ENCODE peak calls at places on chromosomes 1 and 21, in six cellular contexts. E is lower lobe of right lung, Z is GM23248, J is heart left ventricle, U is stomach, N is transverse colon. L is an unnamed sample. For H3K9me3, the result is how much of the 10 kb centered on the place peaks cover.

GRCh38 chr1:6621429-6622391 is 3.0 kb upstream of the THAP3 start:
- DNase-seq in E (no peak), U (no peak), J (no peak), N (no peak), Z (no peak), L (no peak)

GRCh38 chr1:9009438-9010366 is 16.5 kb downstream of the SLC2A7 start:
- DNase-seq in Z (peak), J (no peak), U (peak), E (no peak), N (peak), L (peak)

GRCh38 chr1:53572061-53572801 is 113.0 kb downstream of the DMRTB1 start:
- DNase-seq in Z (peak), N (peak), U (no peak), E (no peak), J (no peak), L (peak)

GRCh38 chr1:205642679-205643307 is 11.0 kb upstream of the ELK4 start:
- DNase-seq in N (no peak), U (no peak), Z (no peak), J (no peak), E (no peak), L (no peak)

GRCh38 chr1:61083014-61083798 is 845 bp downstream of the NFIA start:
- DNase-seq in J (peak), E (peak), N (peak), U (peak), Z (peak), L (peak)

GRCh38 chr1:115665319-115665718 is 23.5 kb downstream of the VANGL1 start:
- DNase-seq in J (no peak), E (no peak), Z (no peak), N (peak), U (peak), L (no peak)

GRCh38 chr1:109764561-109765482 is 1.1 kb upstream of the EPS8L3 start:
- DNase-seq in U (peak), J (no peak), N (peak), E (peak), Z (no peak), L (peak)

GRCh38 chr21:35943752-35944151 is 116.6 kb downstream of the SETD4 start:
- DNase-seq in N (no peak), U (no peak), J (no peak), Z (no peak), E (no peak), L (no peak)

GRCh38 chr1:66999640-67000400 is 54.1 kb downstream of the SLC35D1 start:
- DNase-seq in J (no peak), Z (no peak), N (no peak), U (no peak), E (no peak), L (no peak)

GRCh38 chr1:87154351-87154750 is 174.3 kb upstream of the LMO4 start:
- DNase-seq in J (no peak), E (peak), U (no peak), Z (no peak), N (no peak), L (no peak)

GRCh38 chr1:147748687-147749350 is 11.6 kb downstream of the GJA5 start:
- DNase-seq in U (no peak), Z (no peak), E (no peak), J (peak), N (no peak), L (no peak)

GRCh38 chr1:193558491-193559028 is 372.1 kb upstream of the B3GALT2 start:
- DNase-seq in J (no peak), N (no peak), U (no peak), E (no peak), Z (peak), L (no peak)

GRCh38 chr1:185973645-185974044 is 239.5 kb downstream of the HMCN1 start:
- DNase-seq in Z (peak), N (no peak), J (no peak), E (no peak), U (no peak), L (no peak)

GRCh38 chr1:115727706-115728249 is 40.7 kb downstream of the CASQ2 start:
- DNase-seq in J (peak), U (peak), E (peak), Z (peak), N (peak), L (peak)

GRCh38 chr1:62917314-62917713 is 133.4 kb downstream of the ATG4C start:
- DNase-seq in N (no peak), E (no peak), J (no peak), U (no peak), Z (no peak), L (no peak)

GRCh38 chr1:56399326-56400292 is 179.8 kb downstream of the PLPP3 start:
- DNase-seq in N (no peak), E (no peak), U (no peak), J (no peak), Z (no peak), L (no peak)

GRCh38 chr1:214537219-214537618 is 14.2 kb downstream of the PTPN14 start:
- DNase-seq in J (no peak), N (no peak), E (no peak), Z (peak), U (no peak), L (no peak)

GRCh38 chr1:234770031-234770795 is 160.2 kb upstream of the IRF2BP2 start:
- DNase-seq in J (no peak), E (no peak), N (no peak), Z (no peak), U (no peak), L (no peak)

GRCh38 chr1:156497743-156498446 is 2.7 kb downstream of the MEF2D start:
- DNase-seq in U (no peak), J (peak), E (no peak), N (peak), Z (peak), L (peak)

GRCh38 chr1:163013826-163014600 is 55.1 kb upstream of the RGS4 start:
- DNase-seq in J (no peak), N (no peak), Z (no peak), E (no peak), U (no peak), L (no peak)

GRCh38 chr1:176786274-176786673 is 323.3 kb downstream of the PAPPA2 start:
- DNase-seq in J (no peak), Z (peak), U (no peak), E (no peak), N (no peak), L (no peak)

GRCh38 chr1:165284471-165284870 is 72.0 kb downstream of the LMX1A start:
- DNase-seq in N (no peak), E (no peak), Z (no peak), U (no peak), J (no peak), L (no peak)

GRCh38 chr1:172431721-172432192 is 11.3 kb downstream of the C1orf105 start:
- DNase-seq in U (peak), J (no peak), E (peak), Z (no peak), N (peak), L (peak)

GRCh38 chr1:232221790-232222499 is 408.0 kb downstream of the SIPA1L2 start:
- DNase-seq in J (no peak), E (no peak), Z (peak), U (no peak), N (no peak), L (no peak)

GRCh38 chr1:37393173-37393572 is 81.2 kb upstream of the ZC3H12A start:
- DNase-seq in Z (no peak), U (no peak), E (no peak), J (no peak), N (no peak), L (no peak)

GRCh38 chr1:112298558-112298957 is 97.5 kb upstream of the CTTNBP2NL start:
- DNase-seq in E (peak), U (peak), N (peak), Z (peak), J (no peak), L (no peak)

GRCh38 chr1:76625887-76626286 is 241.4 kb upstream of the ST6GALNAC5 start:
- DNase-seq in J (no peak), U (no peak), N (no peak), E (no peak), Z (no peak), L (no peak)

GRCh38 chr1:76622774-76623173 is 244.5 kb upstream of the ST6GALNAC5 start:
- DNase-seq in J (no peak), N (no peak), E (no peak), U (no peak), Z (no peak), L (no peak)

GRCh38 chr1:76627498-76627897 is 239.8 kb upstream of the ST6GALNAC5 start:
- DNase-seq in J (no peak), E (no peak), N (no peak), Z (no peak), U (no peak), L (no peak)
- H3K9me3 ChIP-seq in J (under half), E (under half), N (under half), Z (under half), U (under half), L (under half)

DNA sequence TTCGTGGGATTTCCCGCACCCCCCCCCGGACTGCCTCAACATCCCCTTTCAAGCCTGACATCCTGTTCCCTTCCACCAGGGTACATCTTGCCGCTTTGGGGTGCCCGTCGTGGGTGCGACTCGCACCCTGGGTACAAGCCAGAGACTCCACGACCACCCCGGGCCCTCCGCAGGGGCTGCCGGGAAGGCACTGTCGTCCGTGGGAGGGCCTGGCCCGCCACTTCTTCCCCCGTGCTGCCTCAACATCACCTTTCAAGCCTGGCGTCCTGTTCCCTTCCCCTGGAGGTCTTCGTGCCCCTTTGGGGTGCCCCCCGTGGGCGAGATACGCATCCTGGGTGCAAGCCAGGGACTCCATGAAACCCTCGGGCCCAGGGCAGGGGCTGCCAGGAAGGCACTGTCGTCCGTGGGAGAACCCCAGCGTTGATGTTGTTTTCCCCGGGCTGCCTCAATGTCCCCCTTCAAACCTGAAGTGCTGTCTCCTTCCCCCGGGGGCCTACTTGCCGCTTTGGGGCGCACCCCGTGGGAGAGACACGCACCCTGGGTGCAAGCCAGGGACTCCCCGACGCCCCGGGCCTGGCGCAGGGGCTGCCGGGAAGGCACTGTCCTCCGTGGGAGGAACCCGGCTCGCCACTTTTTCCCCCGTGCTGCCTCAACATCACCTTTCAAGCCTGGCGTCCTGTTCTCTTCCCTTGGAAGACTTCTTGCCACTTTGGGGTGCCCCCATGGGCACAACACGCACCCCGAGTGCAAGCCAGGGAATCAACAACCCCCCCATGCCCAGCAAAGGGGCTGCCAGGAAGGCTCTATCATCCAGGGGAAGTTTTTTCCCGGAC is 138.6 kb downstream of the LIPI start:
- DNase-seq in Z (no peak), J (no peak), U (peak), N (no peak), E (no peak), L (no peak)
- H3K4me3 ChIP-seq in Z (no peak), J (no peak), U (no peak), N (no peak), E (no peak), L (no peak)

GRCh38 chr1:99806882-99807281 is 40.4 kb upstream of the FRRS1 start:
- DNase-seq in E (no peak), N (no peak), U (no peak), J (no peak), Z (no peak), L (no peak)
- H3K27ac ChIP-seq in E (no peak), N (no peak), U (no peak), J (no peak), Z (no peak), L (no peak)

GRCh38 chr1:226653311-226653921 is 85.7 kb downstream of the ITPKB start:
- DNase-seq in E (peak), U (no peak), N (peak), J (peak), Z (no peak), L (peak)
- H3K9me3 ChIP-seq in E (under half), U (under half), N (under half), J (under half), Z (under half), L (under half)

DNA sequence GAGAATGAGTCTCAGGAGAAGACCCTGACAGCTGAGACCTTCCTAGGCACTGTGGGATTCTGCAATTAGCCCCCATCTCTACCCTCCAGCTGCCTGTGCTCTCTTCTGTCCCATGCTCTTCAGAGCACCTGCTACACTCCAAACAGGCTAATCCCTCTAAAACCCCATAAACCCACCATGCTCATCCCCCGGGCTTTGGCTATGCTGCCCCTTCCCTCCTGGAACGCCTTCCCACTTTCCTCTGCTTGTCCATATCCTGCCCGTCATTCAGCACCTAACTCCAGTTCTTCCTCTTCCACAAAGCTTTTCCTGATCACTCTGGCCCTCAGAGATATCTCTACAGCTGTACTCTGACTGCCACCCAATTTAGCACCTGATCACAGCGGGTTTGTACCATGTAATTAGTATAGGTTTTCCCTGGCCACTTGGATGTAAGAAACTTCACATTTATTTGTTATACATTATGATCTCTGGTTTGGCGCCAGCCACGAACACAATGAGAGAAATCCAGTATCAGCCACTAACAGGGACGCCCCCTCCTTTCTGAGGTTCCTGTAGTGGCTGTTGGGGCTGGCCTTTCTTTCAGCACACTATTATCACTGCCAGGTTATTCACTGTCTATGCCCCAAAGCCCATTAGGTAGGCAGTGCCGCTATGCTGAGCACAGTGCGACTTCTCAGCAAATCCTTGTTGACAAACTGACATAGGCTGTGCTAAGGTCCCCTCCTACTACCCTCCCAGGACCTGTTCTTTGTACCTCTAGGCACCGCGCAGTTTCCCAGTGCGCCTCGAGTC is 45.1 kb downstream of the CDC7 start:
- DNase-seq in N (no peak), E (no peak), J (no peak), Z (no peak), U (no peak), L (no peak)
- H3K4me3 ChIP-seq in N (no peak), E (no peak), J (no peak), Z (no peak), U (no peak), L (no peak)

GRCh38 chr1:204478921-204479320 is 15.7 kb downstream of the PIK3C2B start:
- DNase-seq in Z (no peak), N (no peak), J (no peak), U (no peak), E (no peak), L (no peak)
- H3K27ac ChIP-seq in Z (no peak), N (peak), J (no peak), U (peak), E (peak), L (no peak)

GRCh38 chr1:152447484-152447883 is 33.4 kb upstream of the CRNN start:
- DNase-seq in Z (no peak), E (no peak), U (no peak), N (no peak), J (no peak), L (no peak)
- H3K9me3 ChIP-seq in Z (under half), E (under half), U (under half), N (under half), J (under half), L (under half)

GRCh38 chr1:3644273-3644672 is 5.6 kb downstream of the WRAP73 start:
- DNase-seq in U (no peak), Z (no peak), J (no peak), E (no peak), N (no peak), L (no peak)

GRCh38 chr1:3649342-3650247 is at the start of gene WRAP73:
- DNase-seq in J (peak), E (peak), N (peak), Z (peak), U (peak), L (peak)

GRCh38 chr1:3645247-3645646 is 4.7 kb downstream of the WRAP73 start:
- DNase-seq in Z (no peak), J (no peak), E (no peak), U (no peak), N (no peak), L (no peak)

GRCh38 chr1:3645666-3646355 is 4.1 kb downstream of the WRAP73 start:
- DNase-seq in U (no peak), E (no peak), Z (no peak), J (no peak), N (no peak), L (no peak)

DNA sequence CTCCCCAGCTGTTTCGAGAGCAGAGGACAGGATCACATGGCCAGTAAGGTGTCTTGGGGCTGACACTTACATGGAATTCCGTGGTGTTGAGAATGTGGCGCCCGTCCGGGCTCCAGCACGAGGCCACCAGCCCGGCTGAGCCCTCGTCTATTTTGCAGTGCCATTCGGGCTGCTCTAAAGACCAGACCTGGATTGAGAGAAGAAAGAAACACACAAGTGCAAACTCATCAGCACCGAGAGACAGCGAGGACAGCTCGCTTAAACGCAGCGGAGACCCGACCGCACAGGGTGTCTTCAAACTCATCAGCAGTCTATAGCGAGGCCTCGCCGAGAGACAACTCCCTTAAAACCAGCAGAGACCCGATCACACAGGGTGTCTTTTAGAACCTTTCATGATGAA is 3.3 kb downstream of the WRAP73 start:
- DNase-seq in E (no peak), J (no peak), Z (no peak), N (no peak), U (no peak), L (peak)
- H3K4me3 ChIP-seq in E (no peak), J (no peak), Z (no peak), N (no peak), U (no peak), L (no peak)